ENCODE peak calls at places on chromosomes 7 and 10, in eight cellular contexts. B is RWPE1, N is spleen, P is CD14-positive monocyte, D is hepatocyte, C is neural progenitor cell, Q is progenitor cell of endocrine pancreas, H is mesothelial cell of epicardium. Y is an unnamed sample.

GRCh38 chr7:155858521-155859061 is 46.3 kb upstream of the SHH start:
- DNase-seq in B (peak), Q (no peak), H (no peak), C (no peak), N (peak), P (no peak), D (peak), Y (no peak)

GRCh38 chr10:59997807-59998525 is 91.6 kb upstream of the CCDC6 start:
- DNase-seq in N (no peak), C (no peak), P (no peak), D (no peak), B (no peak), Q (no peak), H (no peak), Y (no peak)

GRCh38 chr10:75910032-75910431 is 478.6 kb downstream of the LRMDA start:
- DNase-seq in H (no peak), P (no peak), N (no peak), D (peak), C (no peak), B (peak), Q (no peak), Y (no peak)

GRCh38 chr10:65581426-65582026 is 1344.3 kb upstream of the LRRTM3 start:
- DNase-seq in H (no peak), Q (no peak), N (peak), B (no peak), D (no peak), C (no peak), P (no peak), Y (no peak)

GRCh38 chr10:89846786-89847185 is 145.4 kb downstream of the KIF20B start:
- DNase-seq in Q (no peak), B (no peak), H (no peak), P (no peak), C (no peak), N (no peak), D (no peak), Y (no peak)

GRCh38 chr10:22314852-22315251 is 1.3 kb upstream of the COMMD3 start:
- DNase-seq in N (no peak), B (no peak), Q (no peak), H (no peak), P (no peak), D (no peak), C (no peak), Y (no peak)

GRCh38 chr10:97714401-97715258 is 1.1 kb downstream of the MARVELD1 start:
- DNase-seq in P (peak), H (peak), B (peak), Q (peak), N (peak), D (peak), C (peak), Y (no peak)

GRCh38 chr10:98295401-98295811 is 27.4 kb upstream of the LOXL4 start:
- DNase-seq in H (no peak), Q (no peak), D (no peak), B (no peak), C (no peak), P (no peak), N (no peak), Y (no peak)

GRCh38 chr10:99672884-99673283 is 13.6 kb downstream of the ENTPD7 start:
- DNase-seq in P (no peak), B (no peak), D (no peak), C (no peak), N (no peak), H (no peak), Q (no peak), Y (no peak)

GRCh38 chr10:121183241-121183640 is 332.1 kb downstream of the WDR11 start:
- DNase-seq in C (no peak), D (no peak), Q (no peak), N (no peak), P (no peak), H (no peak), B (no peak), Y (no peak)

GRCh38 chr10:124285587-124286527 is 132.9 kb downstream of the OAT start:
- DNase-seq in B (no peak), H (no peak), D (no peak), C (no peak), Q (no peak), P (peak), N (peak), Y (peak)

GRCh38 chr10:12597800-12598750 is 248.7 kb downstream of the CAMK1D start:
- DNase-seq in C (no peak), D (no peak), Q (no peak), B (no peak), N (no peak), H (no peak), P (no peak), Y (no peak)

GRCh38 chr7:121006731-121007315 is 18.3 kb downstream of the CPED1 start:
- DNase-seq in B (no peak), H (no peak), N (no peak), Q (no peak), D (no peak), P (no peak), C (peak), Y (no peak)

GRCh38 chr7:151847136-151847535 is 29.8 kb downstream of the PRKAG2 start:
- DNase-seq in N (no peak), H (no peak), B (no peak), D (no peak), C (no peak), Q (no peak), P (no peak), Y (no peak)

GRCh38 chr7:860149-860548 is 16.2 kb upstream of the GET4 start:
- DNase-seq in B (no peak), D (no peak), Q (no peak), N (no peak), P (no peak), H (no peak), C (no peak), Y (no peak)

GRCh38 chr10:29257106-29257783 is 31.6 kb upstream of the LYZL1 start:
- DNase-seq in N (no peak), B (peak), C (no peak), P (no peak), Q (no peak), H (no peak), D (peak), Y (no peak)

GRCh38 chr7:139109983-139110411 is 477 bp upstream of the ZC3HAV1 start:
- DNase-seq in P (no peak), D (no peak), H (no peak), B (peak), N (no peak), C (no peak), Q (no peak), Y (no peak)

GRCh38 chr7:121745856-121746255 is 127.1 kb upstream of the PTPRZ1 start:
- DNase-seq in D (no peak), C (no peak), B (no peak), P (no peak), Q (no peak), H (no peak), N (no peak), Y (no peak)

GRCh38 chr10:131141207-131141606 is 170.3 kb downstream of the TCERG1L start:
- DNase-seq in H (no peak), P (no peak), D (no peak), Q (no peak), C (no peak), B (no peak), N (peak), Y (no peak)

GRCh38 chr10:86263907-86264306 is 102.7 kb downstream of the GRID1 start:
- DNase-seq in H (peak), D (no peak), B (no peak), Q (peak), N (peak), P (peak), C (no peak), Y (no peak)

GRCh38 chr10:99860466-99860865 is 78.0 kb downstream of the ABCC2 start:
- DNase-seq in N (no peak), P (no peak), B (no peak), D (no peak), Q (no peak), H (no peak), C (no peak), Y (no peak)

GRCh38 chr10:122154733-122155366 is 116.2 kb upstream of the BTBD16 start:
- DNase-seq in C (peak), D (peak), P (no peak), B (no peak), Q (no peak), H (no peak), N (peak), Y (no peak)

GRCh38 chr10:86536294-86536861 is 14.8 kb upstream of the WAPL start:
- DNase-seq in D (peak), H (no peak), P (no peak), C (peak), Q (no peak), B (no peak), N (peak), Y (no peak)

GRCh38 chr7:102146989-102147388 is 139.7 kb upstream of the SH2B2 start:
- DNase-seq in B (no peak), C (no peak), D (no peak), P (peak), N (no peak), H (no peak), Q (no peak), Y (no peak)

GRCh38 chr10:26981232-26981631 is 119.1 kb downstream of the ANKRD26 start:
- DNase-seq in C (no peak), Q (no peak), D (no peak), P (no peak), B (no peak), H (no peak), N (no peak), Y (no peak)

GRCh38 chr7:151304856-151305255 is 36.8 kb upstream of the NUB1 start:
- DNase-seq in P (no peak), D (peak), B (no peak), C (peak), H (no peak), N (no peak), Q (no peak), Y (no peak)

GRCh38 chr7:13846386-13846785 is 143.1 kb downstream of the ETV1 start:
- DNase-seq in C (no peak), Q (no peak), N (no peak), P (no peak), B (no peak), H (no peak), D (no peak), Y (no peak)

GRCh38 chr7:138865843-138866242 is 67.8 kb upstream of the ATP6V0A4 start:
- DNase-seq in C (no peak), D (no peak), N (no peak), B (peak), Q (no peak), P (no peak), H (no peak), Y (no peak)

GRCh38 chr10:35765039-35765662 is 123.1 kb upstream of the FZD8 start:
- DNase-seq in N (peak), P (no peak), D (peak), C (no peak), H (no peak), B (no peak), Q (peak), Y (no peak)

GRCh38 chr7:98907570-98907969 is 29.2 kb downstream of the TRRAP start:
- DNase-seq in B (no peak), H (no peak), C (peak), Q (no peak), P (no peak), D (no peak), N (no peak), Y (no peak)
- TF ChIP-seq CTCF in B (no peak), H (no peak), C (no peak), Q (no peak), P (no peak), D (no peak), N (no peak), Y (no peak)

GRCh38 chr10:15426558-15426957 is 55.5 kb upstream of the FAM171A1 start:
- DNase-seq in H (no peak), Q (no peak), C (no peak), N (no peak), P (no peak), B (no peak), D (no peak), Y (no peak)

GRCh38 chr10:15430969-15431791 is 60.1 kb upstream of the FAM171A1 start:
- DNase-seq in B (no peak), D (no peak), Q (no peak), C (no peak), P (no peak), H (no peak), N (no peak), Y (no peak)

GRCh38 chr10:15426115-15426514 is 55.0 kb upstream of the FAM171A1 start:
- DNase-seq in B (no peak), H (no peak), D (no peak), N (no peak), C (no peak), P (no peak), Q (no peak), Y (no peak)

DNA sequence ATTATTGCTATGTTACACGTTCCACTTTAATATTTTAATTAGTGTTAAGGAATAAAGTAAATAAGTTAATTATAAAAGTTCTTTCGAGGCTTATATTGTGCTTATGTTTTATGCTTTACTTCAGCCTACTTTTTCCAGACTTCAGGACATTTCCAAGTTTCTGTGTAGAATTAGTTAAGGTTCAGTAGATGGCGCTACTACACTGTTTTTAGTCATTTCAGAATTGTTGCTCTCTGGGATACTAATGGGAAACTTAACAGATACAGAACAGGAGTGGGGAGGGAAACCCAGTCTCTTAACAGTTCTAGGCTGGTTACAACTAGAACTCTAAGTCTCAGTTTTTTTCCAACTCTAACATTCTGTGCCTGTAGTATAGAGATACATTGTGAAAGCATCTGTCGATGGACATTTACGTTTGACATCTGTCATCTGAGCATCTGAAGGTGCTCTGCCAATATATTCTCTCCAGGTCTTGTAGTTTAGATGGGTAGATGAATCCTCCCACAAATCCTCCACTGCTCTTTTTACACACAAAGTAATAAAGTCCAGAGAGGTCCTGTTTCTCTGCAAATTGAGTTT is 56.8 kb upstream of the FAM171A1 start:
- DNase-seq in D (peak), C (peak), N (no peak), Q (no peak), H (no peak), B (no peak), P (no peak), Y (no peak)
- TF ChIP-seq CTCF in D (peak), C (peak), N (peak), Q (peak), H (peak), B (peak), P (peak), Y (peak)

GRCh38 chr7:74256446-74257408 is 2.5 kb upstream of the RFC2 start:
- DNase-seq in H (no peak), N (no peak), P (no peak), D (no peak), B (no peak), C (no peak), Q (no peak), Y (no peak)

GRCh38 chr7:74253331-74253730 is 868 bp downstream of the RFC2 start:
- DNase-seq in B (no peak), Q (no peak), N (no peak), P (no peak), H (no peak), D (no peak), C (no peak), Y (no peak)

GRCh38 chr7:74252893-74253292 is 1.3 kb downstream of the RFC2 start:
- DNase-seq in C (no peak), P (no peak), B (no peak), H (no peak), N (no peak), D (no peak), Q (no peak), Y (no peak)

GRCh38 chr7:74254858-74255379 is 720 bp upstream of the RFC2 start:
- DNase-seq in C (no peak), N (peak), H (no peak), P (no peak), Q (no peak), D (no peak), B (no peak), Y (no peak)

DNA sequence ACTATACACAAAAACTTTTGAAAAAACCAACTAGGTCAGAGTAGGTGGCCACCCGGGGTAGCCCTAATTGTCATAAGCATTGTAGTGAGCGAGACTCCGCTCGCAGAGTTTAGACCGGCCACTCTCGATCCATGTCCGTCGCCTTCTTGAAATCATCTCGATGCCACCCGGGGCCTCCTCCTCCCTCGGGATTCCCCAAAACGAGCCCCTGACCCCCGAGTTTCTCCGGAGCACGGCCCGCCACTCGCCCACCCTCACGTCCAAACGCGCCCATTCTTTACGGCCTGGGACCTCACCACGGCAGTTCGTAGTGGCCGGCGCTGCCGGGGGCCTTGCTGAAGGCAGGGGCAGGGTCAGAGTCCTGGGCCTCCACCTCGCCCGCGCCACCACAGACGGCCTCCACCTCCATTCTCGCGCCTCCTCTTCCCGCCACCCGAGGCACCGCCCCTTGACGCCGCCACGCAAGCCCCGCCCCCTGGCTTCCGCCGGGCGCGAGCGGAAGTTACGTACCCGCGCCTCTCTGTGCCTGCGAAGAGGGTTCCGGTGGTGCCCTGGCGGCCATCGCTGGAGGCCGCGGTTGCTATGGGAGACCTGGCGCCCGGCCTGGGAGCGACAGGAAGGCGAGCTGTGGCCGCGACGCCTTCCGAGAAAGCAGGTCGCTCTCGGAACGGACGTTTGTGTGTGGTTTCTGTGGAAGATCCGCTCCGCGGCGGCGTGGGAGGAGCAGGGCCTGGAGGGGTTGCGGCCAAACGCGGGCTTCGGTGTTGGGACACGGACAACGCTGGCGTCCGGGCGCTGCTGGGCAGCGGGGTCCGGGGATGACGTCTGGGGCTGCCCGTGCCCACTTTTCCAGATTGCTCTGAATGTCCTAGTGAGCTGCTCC is at the start of gene RFC2:
- DNase-seq in N (peak), D (peak), P (peak), B (peak), C (peak), Q (peak), H (peak), Y (peak)
- TF ChIP-seq CTCF in N (peak), D (no peak), P (peak), B (no peak), C (peak), Q (peak), H (peak), Y (peak)

DNA sequence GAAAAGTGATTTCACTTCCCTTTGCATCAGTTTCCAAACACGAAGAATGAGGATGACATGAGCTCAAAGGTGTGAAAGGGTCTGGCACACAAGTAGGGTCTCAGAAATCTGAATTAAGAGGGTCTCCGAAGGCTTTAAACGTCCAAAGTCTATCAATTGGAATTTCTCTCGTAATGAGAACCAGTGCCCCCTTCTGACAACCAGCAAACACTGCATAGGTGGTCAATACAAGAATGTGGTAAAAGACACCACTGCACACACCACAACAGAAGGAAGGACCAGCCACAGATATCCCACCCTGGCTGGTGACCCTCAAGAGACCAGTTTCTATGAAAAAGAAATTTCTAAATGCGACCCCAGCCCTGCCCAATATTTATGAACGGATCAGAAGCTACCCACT is 78.1 kb downstream of the CALN1 start:
- DNase-seq in C (peak), P (no peak), N (no peak), D (no peak), B (no peak), Q (no peak), H (no peak), Y (no peak)
- TF ChIP-seq CTCF in C (peak), P (peak), N (no peak), D (no peak), B (no peak), Q (peak), H (no peak), Y (peak)

GRCh38 chr10:24515481-24515880 is 208.2 kb downstream of the ARHGAP21 start:
- DNase-seq in D (no peak), N (no peak), P (no peak), H (no peak), Q (no peak), B (no peak), C (no peak), Y (no peak)

GRCh38 chr10:24518981-24519597 is 204.6 kb downstream of the ARHGAP21 start:
- DNase-seq in C (peak), B (peak), Q (peak), P (no peak), D (peak), N (no peak), H (peak), Y (no peak)

GRCh38 chr10:24518411-24518810 is 205.3 kb downstream of the ARHGAP21 start:
- DNase-seq in B (no peak), C (no peak), D (peak), P (no peak), H (no peak), Q (no peak), N (no peak), Y (no peak)

GRCh38 chr10:24513155-24513554 is 210.5 kb downstream of the ARHGAP21 start:
- DNase-seq in C (peak), N (no peak), Q (no peak), P (no peak), B (no peak), D (peak), H (no peak), Y (no peak)
- TF ChIP-seq CTCF in C (peak), N (no peak), Q (peak), P (no peak), B (no peak), D (peak), H (no peak), Y (peak)